ENCODE peak calls at places on chromosomes 1 and 21, in six cellular contexts. W, E, I, F, T and Y are unnamed samples.

GRCh38 chr1:44962729-44963128 is 23.7 kb downstream of the EIF2B3 start:
- DNase-seq in W (no peak), E (no peak), I (no peak), F (no peak), T (no peak), Y (no peak)

GRCh38 chr1:162193815-162194214 is 124.3 kb downstream of the NOS1AP start:
- DNase-seq in W (no peak), E (no peak), I (no peak), F (no peak), T (no peak), Y (no peak)

GRCh38 chr1:26278835-26279597 is 870 bp upstream of the SH3BGRL3 start:
- DNase-seq in W (no peak), E (no peak), I (no peak), F (peak), T (peak), Y (peak)

GRCh38 chr1:155978973-155979429 is 654 bp upstream of the ARHGEF2 start:
- DNase-seq in W (no peak), E (no peak), I (no peak), F (peak), T (peak), Y (no peak)

GRCh38 chr1:111618081-111618480 is 1.5 kb upstream of the RAP1A start:
- DNase-seq in W (no peak), E (no peak), I (no peak), F (no peak), T (no peak), Y (no peak)

GRCh38 chr1:81920245-81920740 is 119.6 kb downstream of the ADGRL2 start:
- DNase-seq in W (no peak), E (no peak), I (no peak), F (peak), T (no peak), Y (no peak)

GRCh38 chr21:39048574-39048973 is 134.7 kb downstream of the PSMG1 start:
- DNase-seq in W (no peak), E (no peak), I (no peak), F (peak), T (no peak), Y (no peak)

GRCh38 chr1:19338323-19338762 is 26.2 kb downstream of the SLC66A1 start:
- DNase-seq in W (no peak), E (no peak), I (no peak), F (no peak), T (no peak), Y (no peak)

GRCh38 chr1:22641247-22641646 is 2.2 kb upstream of the C1QC start:
- DNase-seq in W (no peak), E (no peak), I (no peak), F (no peak), T (no peak), Y (no peak)

GRCh38 chr1:101338714-101339430 is 102.1 kb downstream of the S1PR1 start:
- DNase-seq in W (no peak), E (no peak), I (peak), F (peak), T (no peak), Y (no peak)

GRCh38 chr1:39359028-39359570 is 132.3 kb upstream of the BMP8A start:
- DNase-seq in W (no peak), E (no peak), I (no peak), F (no peak), T (no peak), Y (no peak)

GRCh38 chr1:39352881-39353280 is 138.6 kb upstream of the BMP8A start:
- DNase-seq in W (no peak), E (no peak), I (no peak), F (peak), T (no peak), Y (no peak)

GRCh38 chr1:39358491-39358890 is 132.9 kb upstream of the BMP8A start:
- DNase-seq in W (no peak), E (no peak), I (no peak), F (no peak), T (no peak), Y (no peak)

GRCh38 chr1:39354572-39354971 is 136.9 kb upstream of the BMP8A start:
- DNase-seq in W (no peak), E (no peak), I (no peak), F (no peak), T (no peak), Y (no peak)
- TF ChIP-seq CTCF in W (peak), E (peak), I (no peak), F (peak), T (no peak), Y (no peak)

GRCh38 chr1:223771814-223772770 is 59.8 kb downstream of the CAPN2 start:
- DNase-seq in W (no peak), E (peak), I (no peak), F (peak), T (no peak), Y (peak)
- H3K4me3 ChIP-seq in W (no peak), E (no peak), I (no peak), F (no peak), T (no peak), Y (no peak)

GRCh38 chr21:45542242-45542666 is at the start of gene SLC19A1:
- DNase-seq in W (peak), E (no peak), I (peak), F (peak), T (peak), Y (peak)
- TF ChIP-seq CTCF in W (peak), E (peak), I (peak), F (no peak), T (peak), Y (peak)

GRCh38 chr1:168513656-168514404 is 30.0 kb downstream of the XCL2 start:
- DNase-seq in W (no peak), E (no peak), I (no peak), F (peak), T (no peak), Y (no peak)
- H3K4me3 ChIP-seq in W (no peak), E (no peak), I (peak), F (no peak), T (no peak), Y (no peak)

GRCh38 chr1:77516106-77516505 is 166.4 kb downstream of the ZZZ3 start:
- DNase-seq in W (no peak), E (no peak), I (no peak), F (no peak), T (no peak), Y (no peak)

GRCh38 chr1:77509898-77510297 is 172.6 kb downstream of the ZZZ3 start:
- DNase-seq in W (no peak), E (no peak), I (no peak), F (no peak), T (no peak), Y (no peak)

GRCh38 chr1:77513839-77514763 is 168.4 kb downstream of the ZZZ3 start:
- DNase-seq in W (no peak), E (peak), I (no peak), F (peak), T (no peak), Y (no peak)

GRCh38 chr1:77511440-77511840 is 171.0 kb downstream of the ZZZ3 start:
- DNase-seq in W (no peak), E (peak), I (no peak), F (peak), T (no peak), Y (no peak)

DNA sequence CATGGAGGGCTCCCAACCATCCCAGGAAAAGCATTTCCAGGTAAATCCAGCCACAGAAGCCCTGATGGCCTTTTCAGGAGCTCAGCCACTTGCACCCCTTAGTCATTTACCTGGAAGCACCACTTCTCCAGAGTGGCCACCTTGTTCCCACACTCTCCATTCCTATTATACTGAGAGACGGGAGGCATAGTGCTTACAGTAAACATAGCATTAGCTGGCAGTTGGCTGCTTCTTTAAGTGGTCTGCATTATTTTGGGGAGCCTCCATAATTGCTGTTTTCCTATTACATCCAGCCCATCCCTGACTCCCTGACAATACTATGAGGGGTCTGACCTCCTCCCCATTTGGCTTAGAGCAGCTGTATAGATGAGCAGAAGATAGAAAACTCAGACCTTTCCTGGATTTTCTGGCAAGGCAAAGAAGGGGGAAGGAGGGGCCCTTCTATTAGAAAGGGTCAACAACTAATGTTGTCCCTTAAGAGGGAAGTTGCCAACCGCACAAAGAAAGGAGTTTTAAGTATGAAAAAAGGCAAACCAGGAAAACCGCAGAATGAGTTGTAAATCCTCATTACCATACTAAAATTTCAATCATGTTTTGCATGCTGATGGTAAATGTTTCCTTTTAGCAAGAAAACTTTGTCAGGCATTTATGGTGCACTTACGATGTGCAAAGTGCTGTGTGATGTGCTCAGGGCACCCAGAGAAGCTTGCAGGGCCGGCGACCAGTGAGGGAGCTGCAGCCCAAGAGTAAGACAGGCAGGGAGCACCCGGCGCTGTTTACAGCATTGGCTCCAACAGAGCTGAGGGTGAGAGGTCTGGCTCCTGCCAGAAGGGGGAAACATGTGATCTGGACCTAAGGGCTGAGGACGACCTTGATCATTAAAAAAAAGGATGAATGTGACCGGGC is 167.3 kb downstream of the ZZZ3 start:
- DNase-seq in W (no peak), E (peak), I (no peak), F (peak), T (no peak), Y (no peak)
- TF ChIP-seq CTCF in W (no peak), E (peak), I (no peak), F (peak), T (no peak), Y (no peak)

GRCh38 chr21:16954787-16955186 is 558.1 kb upstream of the CXADR start:
- DNase-seq in W (no peak), E (no peak), I (no peak), F (no peak), T (no peak), Y (no peak)
- H3K4me3 ChIP-seq in W (no peak), E (no peak), I (no peak), F (no peak), T (no peak), Y (no peak)